ENCODE peak calls at places on chromosomes 7 and 10, in nine cellular contexts. U, X, B, Y, R, J, D, M and Z are unnamed samples.

GRCh38 chr10:14439451-14440259 is 108.9 kb upstream of the FRMD4A start:
- DNase-seq in J (no peak), M (no peak), Y (no peak), D (no peak), X (no peak), B (no peak), U (no peak), R (no peak), Z (no peak)

GRCh38 chr10:105192146-105192545 is 551.1 kb downstream of the SORCS3 start:
- DNase-seq in D (no peak), R (no peak), X (no peak), Y (no peak), B (no peak), J (no peak), M (no peak), U (peak; percentile 35), Z (no peak)

GRCh38 chr10:13827418-13827817 is 240.7 kb downstream of the PRPF18 start:
- DNase-seq in B (no peak), Y (no peak), D (peak; percentile 39), R (no peak), M (no peak), X (peak; percentile 49), U (no peak), J (no peak), Z (no peak)

GRCh38 chr7:134627109-134627774 is 19.4 kb upstream of the BPGM start:
- DNase-seq in M (no peak), J (no peak), X (no peak), D (no peak), R (no peak), Y (no peak), B (no peak), U (no peak), Z (no peak)

GRCh38 chr10:89367529-89367928 is 10.3 kb upstream of the IFIT1B start:
- DNase-seq in X (no peak), B (no peak), D (no peak), U (no peak), Y (no peak), R (no peak), J (no peak), M (no peak), Z (no peak)

GRCh38 chr10:34580643-34581042 is 234.5 kb downstream of the PARD3 start:
- DNase-seq in R (no peak), Y (no peak), U (peak; percentile 81), B (no peak), X (peak; percentile 62), M (no peak), J (peak; percentile 81), D (peak; percentile 85), Z (peak; percentile 84)

GRCh38 chr10:4131407-4132215 is 346.6 kb upstream of the KLF6 start:
- DNase-seq in J (peak; percentile 10), Y (no peak), X (peak; percentile 69), R (peak; percentile 90), M (no peak), B (no peak), D (peak; percentile 76), U (peak; percentile 84), Z (no peak)

GRCh38 chr7:44398953-44399574 is 73.7 kb upstream of the CAMK2B start:
- DNase-seq in J (no peak), Y (no peak), B (no peak), M (no peak), D (no peak), U (no peak), R (no peak), X (peak; percentile 51), Z (no peak)

GRCh38 chr10:85642421-85643170 is 724.0 kb downstream of the GRID1 start:
- DNase-seq in X (peak; percentile 1), B (no peak), D (peak; percentile 30), U (peak; percentile 80), J (peak; percentile 96), Y (no peak), R (peak; percentile 2), M (no peak), Z (peak; percentile 45)

GRCh38 chr7:40586197-40586596 is 451.4 kb downstream of the SUGCT start:
- DNase-seq in X (peak; percentile 72), Y (no peak), R (no peak), J (no peak), M (no peak), U (peak; percentile 50), D (peak; percentile 75), B (no peak), Z (no peak)

GRCh38 chr10:36172574-36172973 is 530.5 kb upstream of the FZD8 start:
- DNase-seq in B (no peak), M (no peak), Y (no peak), J (no peak), X (peak; percentile 62), U (peak; percentile 64), R (peak; percentile 14), D (peak; percentile 69), Z (no peak)

GRCh38 chr7:51298912-51299311 is 17.7 kb downstream of the COBL start:
- DNase-seq in Y (no peak), R (no peak), M (no peak), U (no peak), X (no peak), D (no peak), J (no peak), B (no peak), Z (no peak)

GRCh38 chr10:97520978-97521761 is 22.4 kb downstream of the UBTD1 start:
- DNase-seq in D (no peak), M (no peak), B (no peak), R (no peak), X (no peak), Y (peak; percentile 43), J (no peak), U (no peak), Z (no peak)

GRCh38 chr10:44906476-44906875 is 4.7 kb upstream of the TMEM72 start:
- DNase-seq in Y (no peak), U (no peak), B (no peak), J (no peak), R (no peak), D (no peak), X (no peak), M (no peak), Z (no peak)

GRCh38 chr10:43923328-43923727 is 274.6 kb upstream of the ZNF32 start:
- DNase-seq in R (no peak), B (no peak), D (no peak), J (no peak), U (no peak), M (no peak), Y (no peak), X (no peak), Z (no peak)

GRCh38 chr7:135974667-135975066 is 2.5 kb downstream of the MTPN start:
- DNase-seq in B (no peak), M (no peak), J (no peak), X (no peak), D (no peak), R (no peak), U (no peak), Y (no peak), Z (no peak)

GRCh38 chr10:8438603-8439002 is 384.1 kb downstream of the GATA3 start:
- DNase-seq in J (no peak), Y (no peak), R (no peak), X (no peak), D (no peak), B (no peak), M (no peak), U (no peak), Z (no peak)

GRCh38 chr10:98267894-98268693 is at the start of gene LOXL4:
- DNase-seq in Y (no peak), D (peak; percentile 7), M (peak; percentile 63), J (peak; percentile 21), U (no peak), X (peak; percentile 29), B (no peak), R (no peak), Z (no peak)

GRCh38 chr7:95476904-95477594 is 8.7 kb upstream of the ASB4 start:
- DNase-seq in J (peak; percentile 89), D (peak; percentile 87), M (peak; percentile 67), Y (no peak), X (peak; percentile 86), U (peak; percentile 37), R (no peak), B (peak; percentile 59), Z (peak; percentile 39)

GRCh38 chr10:124389613-124390361 is 28.9 kb downstream of the OAT start:
- DNase-seq in J (no peak), R (no peak), B (no peak), U (no peak), D (no peak), Y (peak; percentile 85), M (no peak), X (no peak), Z (no peak)
- H3K4me3 ChIP-seq in J (peak overlapping the region; percentile 42), R (no peak overlapping the region), B (peak overlapping the region; percentile 67), U (no peak overlapping the region), D (no peak overlapping the region), Y (peak overlapping the region; percentile 75), M (no peak overlapping the region), X (no peak overlapping the region), Z (peak overlapping the region; percentile 30)

GRCh38 chr10:84341538-84341856 is 13.1 kb downstream of the CCSER2 start:
- DNase-seq in U (no peak), J (no peak), Y (no peak), B (no peak), M (no peak), X (no peak), D (no peak), R (no peak), Z (no peak)
- TF ChIP-seq CTCF in U (no peak), J (no peak), Y (no peak), B (no peak), M (no peak), X (no peak), D (no peak), R (no peak), Z (no peak)

DNA sequence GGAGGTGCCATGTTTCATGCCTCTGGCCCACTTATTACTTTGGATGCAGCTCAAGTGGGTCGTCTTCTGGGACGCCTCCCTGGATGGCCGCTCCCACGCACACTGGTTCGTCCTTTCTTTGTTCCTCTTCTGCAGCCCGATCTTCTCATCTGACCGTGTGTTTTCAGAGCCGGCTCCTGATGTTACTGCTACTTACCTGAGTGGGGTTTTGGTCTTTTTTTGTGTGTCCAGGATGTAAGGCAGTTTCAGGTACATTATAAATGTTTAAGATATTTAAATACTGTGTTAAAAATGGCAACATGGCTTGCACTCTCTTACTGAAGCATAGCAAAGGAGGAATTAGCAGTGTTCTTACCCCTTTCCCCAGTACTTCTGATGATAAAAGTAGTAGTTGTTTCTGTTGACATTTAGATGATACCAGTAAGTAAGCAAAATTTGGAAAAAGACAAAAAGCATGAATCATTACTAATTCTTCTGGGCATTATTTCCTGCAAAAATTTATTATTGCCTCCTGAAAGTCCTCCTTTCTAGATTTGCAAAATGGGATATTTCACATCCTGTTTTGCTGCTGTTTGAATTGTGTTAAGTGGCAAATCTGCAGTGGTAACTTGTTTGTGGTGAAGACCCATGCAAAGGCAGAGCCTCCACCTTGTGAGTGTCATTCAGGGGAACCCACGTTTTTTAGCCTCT is 59.4 kb downstream of the SHH start:
- DNase-seq in J (no peak), X (no peak), R (no peak), D (no peak), B (no peak), Y (no peak), U (no peak), M (no peak), Z (no peak)
- H3K4me3 ChIP-seq in J (no peak overlapping the region), X (no peak overlapping the region), R (no peak overlapping the region), D (no peak overlapping the region), B (no peak overlapping the region), Y (peak overlapping the region; percentile 0), U (no peak overlapping the region), M (no peak overlapping the region), Z (no peak overlapping the region)

DNA sequence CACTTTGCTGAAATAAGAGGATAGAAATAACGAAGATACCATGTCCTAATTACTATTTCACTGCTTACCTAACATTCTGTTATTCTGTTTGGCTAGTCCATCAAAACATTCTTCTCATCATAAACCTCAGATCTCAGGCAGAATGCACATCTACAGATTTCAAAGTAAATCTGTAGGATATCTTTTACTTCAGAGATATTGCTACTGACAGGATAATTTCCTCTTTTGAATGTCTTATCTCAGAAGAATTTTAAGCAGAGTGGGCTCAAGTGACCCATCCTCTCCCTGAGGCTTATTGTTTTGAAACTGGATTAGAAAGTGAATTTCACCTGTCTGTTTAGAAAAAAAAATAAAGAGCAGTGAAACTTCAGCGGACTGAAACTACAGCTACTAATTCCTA is 83.6 kb downstream of the SEMA3C start:
- DNase-seq in Y (no peak), R (no peak), B (no peak), U (no peak), M (no peak), X (no peak), J (no peak), D (no peak), Z (no peak)
- TF ChIP-seq CTCF in Y (no peak), R (no peak), B (no peak), U (no peak), M (no peak), X (no peak), J (no peak), D (no peak), Z (no peak)